ENCODE peak calls at places on chromosome 16, in ten cellular contexts. One of them, this sample, is unnamed.

GRCh38 chr16:77599793-77600415 is 122.4 kb upstream of the NUDT7 start:
- DNase-seq in left lung: no peak
- DNase-seq in omental fat pad: no peak
- DNase-seq in putamen: no peak
- DNase-seq in BJ: no peak
- DNase-seq in RWPE1: peak; percentile 17
- DNase-seq in GM12878: no peak
- DNase-seq in breast epithelium: no peak
- DNase-seq in cardiac muscle cell: peak; percentile 55
- DNase-seq in IMR-90: peak; percentile 47
- DNase-seq in this sample: peak; percentile 46

GRCh38 chr16:6643083-6643686 is 689.5 kb upstream of the RBFOX1 start:
- DNase-seq in omental fat pad: peak; percentile 30
- DNase-seq in left lung: no peak
- DNase-seq in breast epithelium: peak; percentile 34
- DNase-seq in GM12878: peak; percentile 11
- DNase-seq in cardiac muscle cell: peak; percentile 48
- DNase-seq in putamen: peak; percentile 61
- DNase-seq in BJ: peak; percentile 4
- DNase-seq in RWPE1: peak; percentile 18
- DNase-seq in IMR-90: peak; percentile 48
- DNase-seq in this sample: peak; percentile 69

GRCh38 chr16:85390511-85391174 is 222.5 kb upstream of the GSE1 start:
- DNase-seq in BJ: peak; percentile 70
- DNase-seq in RWPE1: peak; percentile 90
- DNase-seq in omental fat pad: peak; percentile 77
- DNase-seq in IMR-90: peak; percentile 95
- DNase-seq in putamen: no peak
- DNase-seq in GM12878: no peak
- DNase-seq in cardiac muscle cell: no peak
- DNase-seq in breast epithelium: peak; percentile 68
- DNase-seq in left lung: peak; percentile 55
- DNase-seq in this sample: peak; percentile 96

GRCh38 chr16:78405833-78406232 is 306.4 kb downstream of the WWOX start:
- DNase-seq in BJ: no peak
- DNase-seq in breast epithelium: no peak
- DNase-seq in putamen: no peak
- DNase-seq in omental fat pad: no peak
- DNase-seq in IMR-90: peak; percentile 0
- DNase-seq in GM12878: no peak
- DNase-seq in cardiac muscle cell: no peak
- DNase-seq in RWPE1: no peak
- DNase-seq in left lung: no peak
- DNase-seq in this sample: no peak

GRCh38 chr16:11796227-11797165 is 562 bp downstream of the ZC3H7A start:
- DNase-seq in BJ: no peak
- DNase-seq in RWPE1: peak; percentile 40
- DNase-seq in breast epithelium: peak; percentile 55
- DNase-seq in omental fat pad: peak; percentile 33
- DNase-seq in putamen: peak; percentile 37
- DNase-seq in cardiac muscle cell: peak; percentile 50
- DNase-seq in GM12878: no peak
- DNase-seq in IMR-90: peak; percentile 44
- DNase-seq in left lung: peak; percentile 76
- DNase-seq in this sample: peak; percentile 65

GRCh38 chr16:87435399-87436224 is 43.5 kb downstream of the MAP1LC3B start:
- DNase-seq in GM12878: no peak
- DNase-seq in RWPE1: no peak
- DNase-seq in left lung: no peak
- DNase-seq in putamen: no peak
- DNase-seq in omental fat pad: no peak
- DNase-seq in cardiac muscle cell: no peak
- DNase-seq in IMR-90: peak; percentile 97
- DNase-seq in BJ: peak; percentile 46
- DNase-seq in breast epithelium: no peak
- DNase-seq in this sample: peak; percentile 88

GRCh38 chr16:55469821-55470532 is 9.0 kb upstream of the MMP2 start:
- DNase-seq in left lung: no peak
- DNase-seq in IMR-90: no peak
- DNase-seq in breast epithelium: no peak
- DNase-seq in BJ: no peak
- DNase-seq in cardiac muscle cell: no peak
- DNase-seq in omental fat pad: no peak
- DNase-seq in RWPE1: no peak
- DNase-seq in putamen: no peak
- DNase-seq in GM12878: no peak
- DNase-seq in this sample: no peak

GRCh38 chr16:89633064-89633631 is 19.7 kb downstream of the DPEP1 start:
- DNase-seq in putamen: no peak
- DNase-seq in cardiac muscle cell: no peak
- DNase-seq in omental fat pad: no peak
- DNase-seq in left lung: no peak
- DNase-seq in RWPE1: peak; percentile 78
- DNase-seq in breast epithelium: no peak
- DNase-seq in BJ: peak; percentile 33
- DNase-seq in IMR-90: peak; percentile 73
- DNase-seq in GM12878: no peak
- DNase-seq in this sample: peak; percentile 78

GRCh38 chr16:14013571-14014283 is 57.4 kb upstream of the MRTFB start:
- DNase-seq in GM12878: no peak
- DNase-seq in BJ: peak; percentile 97
- DNase-seq in RWPE1: peak; percentile 66
- DNase-seq in cardiac muscle cell: peak; percentile 62
- DNase-seq in IMR-90: peak; percentile 93
- DNase-seq in breast epithelium: no peak
- DNase-seq in putamen: no peak
- DNase-seq in omental fat pad: no peak
- DNase-seq in left lung: no peak
- DNase-seq in this sample: peak; percentile 87

GRCh38 chr16:20504418-20504817 is 53.1 kb downstream of the ACSM2A start:
- DNase-seq in RWPE1: no peak
- DNase-seq in BJ: no peak
- DNase-seq in IMR-90: no peak
- DNase-seq in GM12878: no peak
- DNase-seq in omental fat pad: no peak
- DNase-seq in cardiac muscle cell: no peak
- DNase-seq in breast epithelium: no peak
- DNase-seq in putamen: no peak
- DNase-seq in left lung: no peak
- DNase-seq in this sample: no peak

GRCh38 chr16:21283521-21284289 is 5.6 kb upstream of the CRYM start:
- DNase-seq in breast epithelium: no peak
- DNase-seq in cardiac muscle cell: peak; percentile 86
- DNase-seq in putamen: no peak
- DNase-seq in BJ: no peak
- DNase-seq in IMR-90: peak; percentile 25
- DNase-seq in omental fat pad: no peak
- DNase-seq in left lung: peak; percentile 51
- DNase-seq in RWPE1: no peak
- DNase-seq in GM12878: no peak
- DNase-seq in this sample: peak; percentile 49

GRCh38 chr16:22372882-22373661 is 1.3 kb downstream of the CDR2 start:
- DNase-seq in left lung: no peak
- DNase-seq in putamen: no peak
- DNase-seq in IMR-90: no peak
- DNase-seq in omental fat pad: no peak
- DNase-seq in cardiac muscle cell: no peak
- DNase-seq in BJ: no peak
- DNase-seq in RWPE1: no peak
- DNase-seq in GM12878: no peak
- DNase-seq in breast epithelium: no peak
- DNase-seq in this sample: no peak

GRCh38 chr16:28258571-28258970 is 33.8 kb upstream of the SBK1 start:
- DNase-seq in BJ: no peak
- DNase-seq in GM12878: no peak
- DNase-seq in RWPE1: no peak
- DNase-seq in IMR-90: peak; percentile 4
- DNase-seq in cardiac muscle cell: peak; percentile 87
- DNase-seq in breast epithelium: no peak
- DNase-seq in omental fat pad: no peak
- DNase-seq in left lung: no peak
- DNase-seq in putamen: no peak
- DNase-seq in this sample: peak; percentile 8

GRCh38 chr16:1810536-1810935 is 16.1 kb downstream of the HAGH start:
- DNase-seq in RWPE1: no peak
- DNase-seq in GM12878: no peak
- DNase-seq in omental fat pad: no peak
- DNase-seq in BJ: no peak
- DNase-seq in left lung: no peak
- DNase-seq in IMR-90: no peak
- DNase-seq in cardiac muscle cell: no peak
- DNase-seq in putamen: no peak
- DNase-seq in breast epithelium: no peak
- DNase-seq in this sample: no peak

GRCh38 chr16:67451704-67452435 is 20.9 kb downstream of the HSD11B2 start:
- DNase-seq in RWPE1: no peak
- DNase-seq in breast epithelium: no peak
- DNase-seq in cardiac muscle cell: no peak
- DNase-seq in GM12878: no peak
- DNase-seq in putamen: no peak
- DNase-seq in IMR-90: no peak
- DNase-seq in BJ: no peak
- DNase-seq in omental fat pad: no peak
- DNase-seq in left lung: no peak
- DNase-seq in this sample: no peak

GRCh38 chr16:87949071-87949744 is 2.0 kb upstream of the BANP start:
- DNase-seq in left lung: no peak
- DNase-seq in putamen: no peak
- DNase-seq in breast epithelium: no peak
- DNase-seq in IMR-90: no peak
- DNase-seq in BJ: no peak
- DNase-seq in cardiac muscle cell: no peak
- DNase-seq in RWPE1: no peak
- DNase-seq in omental fat pad: no peak
- DNase-seq in GM12878: no peak
- DNase-seq in this sample: no peak

GRCh38 chr16:70294385-70295029 is 4.5 kb upstream of the DDX19B start:
- DNase-seq in putamen: no peak
- DNase-seq in cardiac muscle cell: no peak
- DNase-seq in BJ: no peak
- DNase-seq in GM12878: no peak
- DNase-seq in left lung: no peak
- DNase-seq in RWPE1: no peak
- DNase-seq in omental fat pad: no peak
- DNase-seq in IMR-90: no peak
- DNase-seq in breast epithelium: no peak
- DNase-seq in this sample: no peak

GRCh38 chr16:47234-47633 is 6.2 kb downstream of the POLR3K start:
- DNase-seq in putamen: no peak
- DNase-seq in GM12878: no peak
- DNase-seq in omental fat pad: no peak
- DNase-seq in breast epithelium: no peak
- DNase-seq in IMR-90: no peak
- DNase-seq in BJ: no peak
- DNase-seq in RWPE1: no peak
- DNase-seq in left lung: no peak
- DNase-seq in cardiac muscle cell: no peak
- DNase-seq in this sample: no peak

GRCh38 chr16:86772671-86773338 is 194.5 kb downstream of the FOXL1 start:
- DNase-seq in IMR-90: peak; percentile 58
- DNase-seq in left lung: no peak
- DNase-seq in breast epithelium: peak; percentile 73
- DNase-seq in cardiac muscle cell: no peak
- DNase-seq in RWPE1: no peak
- DNase-seq in omental fat pad: no peak
- DNase-seq in putamen: no peak
- DNase-seq in GM12878: no peak
- DNase-seq in BJ: peak; percentile 59
- DNase-seq in this sample: peak; percentile 16